ENCODE peak calls at places on chromosomes 11 and 22, in seven cellular contexts. T is psoas muscle, M is heart right ventricle, C is AG10803, A is GM12878, O is foreskin fibroblast, P is fibroblast of pulmonary artery. J is an unnamed sample.

GRCh38 chr22:39185601-39186012 is 33.1 kb upstream of the CBX7 start:
- DNase-seq in M (peak; percentile 80), O (peak; percentile 93), T (peak; percentile 71), C (peak; percentile 92), P (peak; percentile 89), A (no peak), J (no peak)

GRCh38 chr11:64208086-64208795 is 1.7 kb downstream of the FERMT3 start:
- DNase-seq in P (no peak), M (no peak), C (no peak), O (no peak), T (no peak), A (no peak), J (no peak)

GRCh38 chr22:25167834-25168601 is 31.6 kb upstream of the CRYBB3 start:
- DNase-seq in O (no peak), P (no peak), A (no peak), C (no peak), M (no peak), T (no peak), J (no peak)

GRCh38 chr22:37202706-37203105 is 9.6 kb downstream of the SSTR3 start:
- DNase-seq in M (no peak), O (no peak), T (no peak), C (no peak), P (no peak), A (no peak), J (no peak)

GRCh38 chr11:35303596-35304392 is 115.6 kb downstream of the SLC1A2 start:
- DNase-seq in C (peak; percentile 95), T (peak; percentile 67), O (peak; percentile 95), M (no peak), P (peak; percentile 93), A (no peak), J (peak; percentile 70)

GRCh38 chr22:28395920-28396447 is 283.7 kb downstream of the TTC28 start:
- DNase-seq in O (peak; percentile 72), M (no peak), C (peak; percentile 29), T (no peak), P (peak; percentile 36), A (no peak), J (peak; percentile 60)

GRCh38 chr11:34331329-34331728 is 26.5 kb downstream of the ABTB2 start:
- DNase-seq in P (peak; percentile 78), A (no peak), T (no peak), O (peak; percentile 74), M (no peak), C (peak; percentile 78), J (peak; percentile 82)

GRCh38 chr11:12061851-12062560 is 48.4 kb upstream of the MICAL2 start:
- DNase-seq in P (no peak), T (no peak), A (no peak), M (no peak), O (no peak), C (no peak), J (no peak)

GRCh38 chr22:33544707-33545106 is 375.6 kb downstream of the LARGE1 start:
- DNase-seq in P (peak; percentile 14), O (no peak), T (no peak), A (no peak), M (no peak), C (peak; percentile 45), J (no peak)

GRCh38 chr11:57514538-57515331 is 767 bp downstream of the SLC43A1 start:
- DNase-seq in A (no peak), M (peak; percentile 73), C (peak; percentile 21), T (peak; percentile 60), P (peak; percentile 26), O (peak; percentile 75), J (no peak)

GRCh38 chr22:49083607-49084006 is 744.1 kb downstream of the BRD1 start:
- DNase-seq in P (no peak), A (no peak), T (no peak), C (no peak), O (no peak), M (no peak), J (no peak)

GRCh38 chr11:61828629-61829407 is 718 bp downstream of the FADS2 start:
- DNase-seq in T (peak; percentile 27), O (peak; percentile 66), C (peak; percentile 24), P (peak; percentile 37), A (no peak), M (peak; percentile 53), J (no peak)
- TF ChIP-seq CTCF in T (peak; percentile 22), O (peak; percentile 51), C (peak; percentile 37), P (peak; percentile 30), A (peak; percentile 61), M (peak; percentile 60), J (peak; percentile 74)

GRCh38 chr11:93155738-93156137 is 42.1 kb downstream of the SLC36A4 start:
- DNase-seq in M (no peak), O (no peak), T (no peak), C (no peak), A (no peak), P (no peak), J (no peak)
- TF ChIP-seq CTCF in M (no peak), O (no peak), T (no peak), C (no peak), A (no peak), P (no peak), J (no peak)

DNA sequence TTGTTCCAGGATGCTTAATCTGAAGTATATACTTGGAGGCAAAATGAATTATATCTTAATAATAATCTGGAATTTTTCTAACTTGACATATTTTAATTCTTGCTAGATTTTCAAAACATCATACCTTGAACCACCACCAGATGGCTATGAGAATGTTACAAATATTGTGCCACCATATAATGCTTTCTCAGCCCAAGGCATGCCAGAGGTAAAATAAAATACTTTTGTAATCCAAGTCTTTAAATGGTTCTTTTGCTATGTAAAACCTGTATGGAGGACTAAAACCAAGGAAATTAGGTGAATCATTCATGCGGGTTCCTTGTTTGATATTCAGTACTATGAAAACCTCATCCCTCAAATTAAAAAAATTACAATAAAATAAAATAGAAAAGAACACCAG is 14.4 kb downstream of the NAALAD2 start:
- DNase-seq in M (no peak), O (peak; percentile 5), P (peak; percentile 8), C (no peak), T (no peak), A (no peak), J (no peak)
- TF ChIP-seq CTCF in M (no peak), O (no peak), P (peak; percentile 18), C (no peak), T (no peak), A (no peak), J (peak; percentile 65)

GRCh38 chr11:100801225-100801999 is 114.3 kb downstream of the ARHGAP42 start:
- DNase-seq in T (no peak), C (no peak), O (no peak), A (no peak), M (no peak), P (no peak), J (no peak)
- TF ChIP-seq CTCF in T (no peak), C (no peak), O (no peak), A (no peak), M (no peak), P (no peak), J (no peak)

GRCh38 chr11:43934359-43935130 is 7.9 kb upstream of the C11orf96 start:
- DNase-seq in P (no peak), T (no peak), A (no peak), C (no peak), M (no peak), O (no peak), J (no peak)

GRCh38 chr11:43936081-43936480 is 6.4 kb upstream of the C11orf96 start:
- DNase-seq in A (no peak), M (no peak), O (no peak), T (no peak), P (no peak), C (no peak), J (no peak)

GRCh38 chr11:43935131-43935979 is 7.1 kb upstream of the C11orf96 start:
- DNase-seq in A (no peak), C (no peak), T (no peak), P (no peak), M (no peak), O (no peak), J (no peak)

GRCh38 chr11:43941257-43941879 is 1.1 kb upstream of the C11orf96 start:
- DNase-seq in T (no peak), P (peak; percentile 55), O (no peak), A (no peak), C (no peak), M (no peak), J (no peak)

GRCh38 chr11:43937434-43938411 is 4.7 kb upstream of the C11orf96 start:
- DNase-seq in P (peak; percentile 71), T (no peak), A (no peak), C (peak; percentile 81), M (no peak), O (peak; percentile 81), J (peak; percentile 51)
- TF ChIP-seq CTCF in P (peak; percentile 36), T (no peak), A (no peak), C (peak; percentile 38), M (no peak), O (peak; percentile 7), J (peak; percentile 64)

J was measured in HFFc6.